ENCODE peak calls at places on chromosome 1, in six cellular contexts. M is psoas muscle, Q is heart right ventricle, S is heart left ventricle, L is pancreas, A is H1. Y is an unnamed sample.
A peak's percentile ranks its signal among the peaks of the same experiment; 100 is the strongest.

GRCh38 chr1:203153051-203153988 is 22.3 kb downstream of the MYBPH start:
- DNase-seq in S (no peak), M (no peak), Q (no peak), A (no peak), L (no peak), Y (no peak)

GRCh38 chr1:36511804-36512798 is 29.4 kb upstream of the CSF3R start:
- DNase-seq in M (no peak), Q (no peak), L (no peak), S (no peak), A (no peak), Y (no peak)

GRCh38 chr1:183622013-183622412 is 13.6 kb downstream of the ARPC5 start:
- DNase-seq in S (no peak), A (no peak), M (no peak), L (no peak), Q (no peak), Y (no peak)

GRCh38 chr1:110647254-110647891 is 27.4 kb downstream of the KCNA3 start:
- DNase-seq in M (no peak), S (no peak), L (no peak), A (no peak), Q (no peak), Y (no peak)

GRCh38 chr1:35016406-35016805 is 15.3 kb downstream of the ZMYM6 start:
- DNase-seq in M (no peak), A (no peak), L (no peak), S (no peak), Q (no peak), Y (no peak)

GRCh38 chr1:62076286-62076685 is 118.4 kb upstream of the L1TD1 start:
- DNase-seq in S (no peak), L (no peak), A (no peak), M (no peak), Q (no peak), Y (no peak)

GRCh38 chr1:110490791-110491451 is 28.1 kb downstream of the KCNA10 start:
- DNase-seq in A (no peak), M (no peak), L (no peak), S (no peak), Q (no peak), Y (no peak)

GRCh38 chr1:91173379-91173890 is 151.6 kb upstream of the ZNF644 start:
- DNase-seq in M (no peak), Q (no peak), L (no peak), A (no peak), S (no peak), Y (no peak)

GRCh38 chr1:68294354-68295066 is 62.2 kb upstream of the WLS start:
- DNase-seq in M (no peak), S (no peak), A (no peak), Q (no peak), L (no peak), Y (no peak)

GRCh38 chr1:68291763-68292384 is 59.6 kb upstream of the WLS start:
- DNase-seq in S (no peak), L (no peak), A (no peak), M (no peak), Q (no peak), Y (no peak)

GRCh38 chr1:68293122-68293521 is 60.8 kb upstream of the WLS start:
- DNase-seq in M (no peak), Q (no peak), A (no peak), L (no peak), S (no peak), Y (no peak)

DNA sequence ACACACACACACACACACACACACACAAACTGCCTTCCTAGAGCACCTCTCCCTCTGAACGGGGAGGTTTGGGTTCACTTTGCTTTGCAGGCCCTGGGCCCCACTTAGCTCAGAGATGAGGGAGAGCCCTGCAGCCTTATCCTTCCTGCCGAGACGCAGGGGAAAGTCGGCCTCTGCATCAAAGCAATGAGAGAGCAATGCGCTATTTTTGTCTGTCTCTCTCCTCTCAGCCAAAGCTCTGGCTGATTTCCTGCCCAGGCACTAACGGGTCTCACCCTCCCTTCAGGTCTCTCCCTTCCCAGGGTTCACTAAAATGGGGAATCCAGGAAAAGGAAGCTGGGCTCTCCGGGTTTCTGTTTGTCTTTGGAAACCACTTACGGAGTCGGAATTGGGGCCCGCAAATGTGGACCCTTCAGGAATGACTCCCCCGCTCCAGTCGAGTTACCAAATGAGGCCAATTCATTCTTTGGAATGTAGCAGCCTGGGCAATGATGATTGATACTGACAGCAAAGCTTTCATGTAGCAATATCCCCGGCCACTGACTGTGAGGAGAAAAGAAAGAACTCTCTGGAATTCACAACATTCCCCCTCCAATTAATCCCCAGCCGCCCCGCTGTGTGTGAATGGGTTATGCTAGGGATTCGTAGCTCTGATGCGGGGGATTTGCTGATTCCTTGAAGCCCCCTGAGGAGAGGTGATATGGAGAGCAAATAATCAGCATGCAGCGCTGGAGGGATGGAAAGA is 61.5 kb upstream of the WLS start:
- DNase-seq in L (no peak), M (no peak), S (peak; percentile 44), A (peak; percentile 75), Q (peak; percentile 57), Y (no peak)
- H3K4me3 ChIP-seq in L (no peak overlapping the region), M (no peak overlapping the region), S (no peak overlapping the region), A (peak overlapping the region; percentile 24), Q (no peak overlapping the region), Y (no peak overlapping the region)

DNA sequence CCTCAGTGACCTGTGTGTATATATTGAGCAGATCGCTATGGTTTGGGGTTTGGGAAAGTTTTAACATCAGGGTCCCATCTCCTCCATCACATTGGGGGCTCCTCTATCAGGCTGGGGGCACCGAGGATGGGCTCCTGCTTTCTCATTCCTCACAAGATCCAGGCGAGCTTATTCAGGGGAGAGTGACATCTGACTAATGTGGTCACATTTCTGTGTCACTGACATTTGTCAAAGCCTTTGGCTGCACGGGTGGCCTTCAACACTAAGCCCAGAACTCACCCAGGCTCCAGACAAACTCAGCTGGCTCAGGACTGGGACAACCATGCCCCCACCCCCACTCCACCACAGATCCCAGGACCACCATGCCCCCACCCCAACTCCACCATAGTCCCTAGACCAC is 103.3 kb upstream of the IFFO2 start:
- DNase-seq in M (no peak), S (no peak), Q (no peak), L (no peak), A (no peak), Y (no peak)
- H3K27ac ChIP-seq in M (no peak overlapping the region), S (no peak overlapping the region), Q (no peak overlapping the region), L (no peak overlapping the region), A (no peak overlapping the region), Y (no peak overlapping the region)

GRCh38 chr1:92484472-92485373 is 2.0 kb downstream of the GFI1 start:
- DNase-seq in Q (no peak), A (peak; percentile 79), S (no peak), M (peak; percentile 62), L (peak; percentile 79), Y (peak; percentile 32)
- TF ChIP-seq CTCF in Q (no peak), A (no peak), S (no peak), M (no peak), L (no peak), Y (no peak)

GRCh38 chr1:87684194-87684593 is 355.5 kb downstream of the LMO4 start:
- DNase-seq in S (peak; percentile 22), M (no peak), A (peak; percentile 51), Q (peak; percentile 9), L (no peak), Y (no peak)
- H3K4me3 ChIP-seq in S (peak overlapping the region; percentile 54), M (peak overlapping the region; percentile 71), A (no peak overlapping the region), Q (peak overlapping the region; percentile 44), L (no peak overlapping the region), Y (peak overlapping the region; percentile 59)

GRCh38 chr1:206471415-206471801 is 1.1 kb downstream of the IKBKE start:
- DNase-seq in Q (no peak), A (no peak), L (no peak), M (no peak), S (no peak), Y (no peak)
- H3K27ac ChIP-seq in Q (no peak overlapping the region), A (no peak overlapping the region), L (no peak overlapping the region), M (no peak overlapping the region), S (no peak overlapping the region), Y (no peak overlapping the region)